ENCODE peak calls at places on chromosomes 12 and 14, in five cellular contexts. One of them, this sample, is unnamed.

GRCh38 chr12:94812345-94812744 is 162.0 kb upstream of the TMCC3 start:
- DNase-seq in gastrocnemius medialis: no peak
- DNase-seq in tibial nerve: no peak
- DNase-seq in right cardiac atrium: no peak
- DNase-seq in dorsolateral prefrontal cortex: no peak
- DNase-seq in this sample: no peak

GRCh38 chr12:9957834-9958233 is 13.4 kb upstream of the CLEC12A start:
- DNase-seq in gastrocnemius medialis: no peak
- DNase-seq in tibial nerve: no peak
- DNase-seq in right cardiac atrium: no peak
- DNase-seq in dorsolateral prefrontal cortex: no peak
- DNase-seq in this sample: no peak

GRCh38 chr12:76282744-76283143 is 65.5 kb downstream of the BBS10 start:
- DNase-seq in gastrocnemius medialis: no peak
- DNase-seq in tibial nerve: no peak
- DNase-seq in right cardiac atrium: no peak
- DNase-seq in dorsolateral prefrontal cortex: no peak
- DNase-seq in this sample: no peak

GRCh38 chr14:75736845-75737485 is 75.9 kb downstream of the TTLL5 start:
- DNase-seq in gastrocnemius medialis: no peak
- DNase-seq in tibial nerve: no peak
- DNase-seq in right cardiac atrium: no peak
- DNase-seq in dorsolateral prefrontal cortex: no peak
- DNase-seq in this sample: no peak

GRCh38 chr12:4177257-4177656 is 96.3 kb upstream of the CCND2 start:
- DNase-seq in gastrocnemius medialis: no peak
- DNase-seq in tibial nerve: no peak
- DNase-seq in right cardiac atrium: no peak
- DNase-seq in dorsolateral prefrontal cortex: no peak
- DNase-seq in this sample: no peak

GRCh38 chr14:90970167-90970600 is 90.3 kb downstream of the RPS6KA5 start:
- DNase-seq in gastrocnemius medialis: no peak
- DNase-seq in tibial nerve: no peak
- DNase-seq in right cardiac atrium: no peak
- DNase-seq in dorsolateral prefrontal cortex: no peak
- DNase-seq in this sample: no peak

GRCh38 chr12:128387811-128388422 is 120.9 kb downstream of the TMEM132C start:
- DNase-seq in gastrocnemius medialis: no peak
- DNase-seq in tibial nerve: no peak
- DNase-seq in right cardiac atrium: peak; percentile 60
- DNase-seq in dorsolateral prefrontal cortex: peak; percentile 64
- DNase-seq in this sample: no peak

GRCh38 chr14:101595887-101596721 is 34.8 kb downstream of the DIO3 start:
- DNase-seq in gastrocnemius medialis: no peak
- DNase-seq in tibial nerve: no peak
- DNase-seq in right cardiac atrium: no peak
- DNase-seq in dorsolateral prefrontal cortex: peak; percentile 14
- DNase-seq in this sample: no peak

GRCh38 chr12:98373019-98373554 is 142.3 kb upstream of the TMPO start:
- DNase-seq in gastrocnemius medialis: no peak
- DNase-seq in tibial nerve: no peak
- DNase-seq in right cardiac atrium: no peak
- DNase-seq in dorsolateral prefrontal cortex: no peak
- DNase-seq in this sample: no peak

GRCh38 chr14:104400355-104400754 is 179.2 kb upstream of the C14orf180 start:
- DNase-seq in gastrocnemius medialis: no peak
- DNase-seq in tibial nerve: no peak
- DNase-seq in right cardiac atrium: no peak
- DNase-seq in dorsolateral prefrontal cortex: peak; percentile 23
- DNase-seq in this sample: no peak

GRCh38 chr12:96720363-96720705 is 186.7 kb upstream of the NEDD1 start:
- DNase-seq in gastrocnemius medialis: no peak
- DNase-seq in tibial nerve: no peak
- DNase-seq in right cardiac atrium: no peak
- DNase-seq in dorsolateral prefrontal cortex: no peak
- DNase-seq in this sample: no peak

GRCh38 chr14:106442857-106443256 is 916.5 kb downstream of the TMEM121 start:
- DNase-seq in gastrocnemius medialis: no peak
- DNase-seq in tibial nerve: no peak
- DNase-seq in right cardiac atrium: no peak
- DNase-seq in dorsolateral prefrontal cortex: no peak
- DNase-seq in this sample: no peak

GRCh38 chr12:108583971-108584370 is 13.9 kb downstream of the TMEM119 start:
- DNase-seq in gastrocnemius medialis: no peak
- DNase-seq in tibial nerve: no peak
- DNase-seq in right cardiac atrium: no peak
- DNase-seq in dorsolateral prefrontal cortex: no peak
- DNase-seq in this sample: no peak

GRCh38 chr12:71626098-71626497 is 37.5 kb downstream of the ZFC3H1 start:
- DNase-seq in gastrocnemius medialis: no peak
- DNase-seq in tibial nerve: no peak
- DNase-seq in right cardiac atrium: no peak
- DNase-seq in dorsolateral prefrontal cortex: no peak
- DNase-seq in this sample: no peak

GRCh38 chr12:9742665-9743064 is 9.8 kb upstream of the CLECL1 start:
- DNase-seq in gastrocnemius medialis: no peak
- DNase-seq in tibial nerve: no peak
- DNase-seq in right cardiac atrium: no peak
- DNase-seq in dorsolateral prefrontal cortex: no peak
- DNase-seq in this sample: no peak

GRCh38 chr12:100661300-100661951 is 87.9 kb downstream of the GAS2L3 start:
- DNase-seq in gastrocnemius medialis: no peak
- DNase-seq in tibial nerve: no peak
- DNase-seq in right cardiac atrium: no peak
- DNase-seq in dorsolateral prefrontal cortex: no peak
- DNase-seq in this sample: no peak

GRCh38 chr12:91991397-91992187 is 154.1 kb downstream of the BTG1 start:
- DNase-seq in gastrocnemius medialis: no peak
- DNase-seq in tibial nerve: no peak
- DNase-seq in right cardiac atrium: no peak
- DNase-seq in dorsolateral prefrontal cortex: no peak
- DNase-seq in this sample: no peak

GRCh38 chr12:42689699-42690098 is 100.2 kb upstream of the PRICKLE1 start:
- DNase-seq in gastrocnemius medialis: no peak
- DNase-seq in tibial nerve: no peak
- DNase-seq in right cardiac atrium: no peak
- DNase-seq in dorsolateral prefrontal cortex: no peak
- DNase-seq in this sample: no peak

GRCh38 chr14:19851365-19851764 is 23.6 kb upstream of the OR4K2 start:
- DNase-seq in gastrocnemius medialis: no peak
- DNase-seq in tibial nerve: no peak
- DNase-seq in right cardiac atrium: no peak
- DNase-seq in dorsolateral prefrontal cortex: no peak
- DNase-seq in this sample: no peak

DNA sequence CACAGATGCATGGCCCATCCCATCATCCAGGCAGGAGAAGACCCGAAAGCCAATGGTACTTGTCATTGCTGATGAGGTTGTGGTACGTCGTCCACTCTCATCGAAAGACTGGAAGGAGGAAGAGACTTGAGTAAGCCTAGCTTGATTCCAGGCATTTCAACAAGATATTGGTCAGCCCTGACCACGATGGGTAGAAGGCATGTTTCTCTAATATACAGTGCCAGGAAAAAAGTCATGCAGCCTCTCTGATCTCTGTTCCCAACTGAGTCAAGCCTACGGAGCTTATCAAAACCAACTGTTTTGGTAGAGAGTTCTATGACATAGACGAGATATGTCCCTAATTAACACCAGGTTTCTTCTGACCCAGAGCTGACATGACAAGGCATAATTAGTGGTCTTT is 58.6 kb downstream of the NIN start:
- DNase-seq in gastrocnemius medialis: no peak
- DNase-seq in tibial nerve: no peak
- DNase-seq in right cardiac atrium: no peak
- DNase-seq in dorsolateral prefrontal cortex: no peak
- DNase-seq in this sample: no peak
- H3K27ac ChIP-seq in gastrocnemius medialis: no peak overlapping the region
- H3K27ac ChIP-seq in tibial nerve: no peak overlapping the region
- H3K27ac ChIP-seq in right cardiac atrium: no peak overlapping the region
- H3K27ac ChIP-seq in dorsolateral prefrontal cortex: no peak overlapping the region
- H3K27ac ChIP-seq in this sample: no peak overlapping the region

DNA sequence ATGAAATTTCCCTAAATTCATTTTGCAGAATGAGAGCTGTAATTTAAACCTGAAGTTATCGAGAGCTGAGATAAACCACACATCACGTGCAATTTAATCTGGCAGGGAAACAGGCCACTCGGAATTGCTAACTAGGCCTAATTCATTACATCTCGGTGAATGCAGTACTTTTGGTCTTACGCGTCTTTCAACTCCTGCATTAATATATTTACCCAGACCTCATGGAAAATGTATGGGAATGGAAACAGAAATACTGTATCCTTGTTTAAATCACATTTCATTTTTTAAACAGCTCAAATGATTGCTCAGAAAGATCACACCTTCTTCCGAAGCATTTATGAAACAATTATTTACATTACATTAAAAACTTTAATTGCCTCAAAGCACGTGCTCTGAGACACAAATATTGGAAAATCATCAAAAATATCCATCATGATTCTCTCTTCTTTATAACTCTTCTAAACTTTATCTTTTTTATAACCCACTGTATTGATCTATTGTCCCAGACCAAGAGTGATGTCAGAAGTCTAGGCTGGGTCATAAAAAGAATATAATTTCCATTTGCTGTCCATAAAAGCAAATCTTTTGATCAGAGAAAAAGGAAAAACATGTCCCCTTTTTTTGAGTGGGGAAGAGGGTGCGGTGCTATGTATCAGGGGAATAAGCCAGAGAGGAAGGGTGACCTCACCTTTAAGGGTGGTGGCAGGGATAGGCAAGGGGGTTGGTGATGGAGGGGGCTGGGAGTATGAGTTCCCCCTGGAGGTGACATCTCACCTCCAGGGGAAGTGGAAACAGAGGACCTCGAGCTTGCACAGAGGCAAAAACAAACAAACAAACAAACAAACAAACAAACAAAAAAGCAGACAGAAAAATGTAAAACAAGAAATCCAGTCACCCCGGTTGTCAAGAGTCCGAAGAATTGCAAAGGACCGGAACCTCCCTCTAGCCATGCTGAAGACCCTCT is 111.9 kb upstream of the MYL2 start:
- DNase-seq in gastrocnemius medialis: no peak
- DNase-seq in tibial nerve: no peak
- DNase-seq in right cardiac atrium: no peak
- DNase-seq in dorsolateral prefrontal cortex: no peak
- DNase-seq in this sample: no peak
- H3K4me3 ChIP-seq in gastrocnemius medialis: no peak overlapping the region
- H3K4me3 ChIP-seq in tibial nerve: no peak overlapping the region
- H3K4me3 ChIP-seq in right cardiac atrium: no peak overlapping the region
- H3K4me3 ChIP-seq in dorsolateral prefrontal cortex: no peak overlapping the region
- H3K4me3 ChIP-seq in this sample: no peak overlapping the region

DNA sequence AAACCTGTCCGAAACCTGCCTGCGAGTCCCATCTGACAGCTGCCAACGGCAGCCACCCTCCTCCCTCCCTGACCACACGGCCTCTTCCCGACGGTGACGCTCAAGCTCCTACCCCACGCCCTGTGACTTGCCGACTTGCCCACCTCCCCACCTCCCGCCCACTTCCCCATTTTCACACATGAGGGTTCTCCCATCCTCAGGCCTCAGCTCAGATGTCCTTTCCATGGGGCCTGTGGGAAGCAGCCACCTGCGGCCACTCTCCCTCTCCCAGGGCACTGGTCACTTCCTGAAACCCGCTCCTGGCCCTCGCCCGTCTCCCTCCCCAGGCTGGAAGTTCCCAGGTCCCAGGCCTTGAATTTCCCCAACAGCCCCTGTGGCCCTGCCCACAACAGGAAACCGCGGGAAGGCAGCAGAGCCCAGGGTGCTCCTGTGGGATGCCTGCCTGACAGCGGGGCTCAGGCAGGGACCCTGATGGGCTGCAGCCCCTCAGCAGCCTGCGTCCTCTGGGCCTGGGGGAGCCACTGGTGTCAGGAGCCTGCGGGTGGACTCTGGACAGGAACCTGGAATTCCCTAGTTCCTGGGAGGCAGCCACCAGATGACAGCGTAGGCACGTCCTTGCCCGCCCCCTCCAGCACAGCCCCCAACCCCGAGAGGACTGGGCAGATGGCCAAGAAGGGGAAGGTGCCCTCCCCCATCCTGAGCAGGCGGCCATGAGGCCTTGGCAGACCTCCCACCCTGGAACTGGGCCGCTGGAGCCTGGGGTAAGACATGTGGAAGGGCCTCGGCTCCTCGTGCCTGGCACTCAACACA is 60.6 kb upstream of the FBRSL1 start:
- DNase-seq in gastrocnemius medialis: no peak
- DNase-seq in tibial nerve: no peak
- DNase-seq in right cardiac atrium: no peak
- DNase-seq in dorsolateral prefrontal cortex: no peak
- DNase-seq in this sample: no peak
- H3K27ac ChIP-seq in gastrocnemius medialis: no peak overlapping the region
- H3K27ac ChIP-seq in tibial nerve: no peak overlapping the region
- H3K27ac ChIP-seq in right cardiac atrium: no peak overlapping the region
- H3K27ac ChIP-seq in dorsolateral prefrontal cortex: no peak overlapping the region
- H3K27ac ChIP-seq in this sample: no peak overlapping the region

GRCh38 chr14:36519431-36520321 is at the start of gene NKX2-1:
- DNase-seq in gastrocnemius medialis: no peak
- DNase-seq in tibial nerve: no peak
- DNase-seq in right cardiac atrium: no peak
- DNase-seq in dorsolateral prefrontal cortex: no peak
- DNase-seq in this sample: no peak

GRCh38 chr14:36522347-36522971 is 2.4 kb upstream of the NKX2-1 start:
- DNase-seq in gastrocnemius medialis: no peak
- DNase-seq in tibial nerve: no peak
- DNase-seq in right cardiac atrium: no peak
- DNase-seq in dorsolateral prefrontal cortex: no peak
- DNase-seq in this sample: no peak

GRCh38 chr14:36518586-36519430 is 1.2 kb downstream of the NKX2-1 start:
- DNase-seq in gastrocnemius medialis: no peak
- DNase-seq in tibial nerve: no peak
- DNase-seq in right cardiac atrium: no peak
- DNase-seq in dorsolateral prefrontal cortex: no peak
- DNase-seq in this sample: no peak

GRCh38 chr14:36521598-36522345 is 1.7 kb upstream of the NKX2-1 start:
- DNase-seq in gastrocnemius medialis: no peak
- DNase-seq in tibial nerve: no peak
- DNase-seq in right cardiac atrium: no peak
- DNase-seq in dorsolateral prefrontal cortex: no peak
- DNase-seq in this sample: no peak

DNA sequence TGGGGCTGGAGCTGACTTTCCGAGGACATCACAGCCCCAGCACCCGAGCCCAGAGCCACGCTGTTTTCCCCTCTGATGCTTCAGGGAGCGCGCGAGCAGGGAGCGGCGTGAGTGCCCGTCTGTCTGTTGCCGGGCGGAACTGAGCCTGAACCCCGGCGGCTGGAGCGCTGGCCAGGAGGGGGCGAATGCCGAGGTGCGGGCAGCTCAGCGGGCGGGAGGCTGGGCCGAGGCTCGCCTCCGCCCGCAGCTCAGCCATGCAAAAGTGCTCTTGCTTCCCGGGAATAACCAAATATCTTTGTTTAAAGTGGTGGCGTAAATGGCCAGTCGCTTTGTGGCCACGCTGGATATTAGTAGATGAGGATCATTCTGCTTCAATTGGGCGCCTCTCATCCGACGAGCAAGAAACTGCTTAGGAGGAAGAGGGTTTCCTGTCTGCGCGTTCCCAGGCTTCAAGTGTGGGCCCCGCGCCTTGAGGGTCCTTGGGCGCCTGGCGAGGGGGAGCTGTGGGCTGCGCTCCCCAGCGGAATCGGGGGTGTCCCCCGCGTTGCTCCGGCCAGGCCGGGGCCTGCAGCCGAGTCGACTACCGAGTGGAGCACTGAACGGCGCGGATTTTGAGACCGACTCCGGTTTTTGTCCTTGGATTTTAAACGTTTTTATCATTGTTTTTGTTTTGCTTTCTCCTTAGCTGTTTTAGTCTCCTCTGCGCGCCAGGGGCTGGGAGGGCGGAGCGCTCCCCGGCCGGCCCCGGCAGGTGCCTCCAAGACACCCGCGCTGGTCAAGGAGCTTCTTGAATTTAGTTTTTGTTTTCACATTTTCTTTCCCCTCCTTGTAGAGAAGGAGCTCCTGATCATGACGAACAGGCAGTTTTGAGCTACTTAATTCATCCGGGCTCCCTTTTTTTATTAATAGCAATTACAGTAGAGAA is 831 bp upstream of the NKX2-1 start:
- DNase-seq in gastrocnemius medialis: no peak
- DNase-seq in tibial nerve: no peak
- DNase-seq in right cardiac atrium: no peak
- DNase-seq in dorsolateral prefrontal cortex: no peak
- DNase-seq in this sample: no peak
- H3K4me3 ChIP-seq in gastrocnemius medialis: peak overlapping the region; percentile 21
- H3K4me3 ChIP-seq in tibial nerve: peak overlapping the region; percentile 14
- H3K4me3 ChIP-seq in right cardiac atrium: peak overlapping the region; percentile 31
- H3K4me3 ChIP-seq in dorsolateral prefrontal cortex: peak overlapping the region; percentile 35
- H3K4me3 ChIP-seq in this sample: peak overlapping the region; percentile 66